ENCODE peak calls at places on chromosome 15, in five cellular contexts. Y is tibial nerve, V is GM12878, F is stomach, I is ovary. U is an unnamed sample.

GRCh38 chr15:60077581-60078359 is 73.7 kb downstream of the FOXB1 start:
- DNase-seq in Y (no peak), V (no peak), F (no peak), I (no peak), U (no peak)

GRCh38 chr15:80584561-80584964 is 110.5 kb upstream of the ABHD17C start:
- DNase-seq in Y (no peak), V (no peak), F (peak; percentile 31), I (no peak), U (no peak)

GRCh38 chr15:71756574-71757352 is 53.6 kb upstream of the NR2E3 start:
- DNase-seq in Y (no peak), V (no peak), F (no peak), I (no peak), U (no peak)

GRCh38 chr15:65642588-65642987 is 20.9 kb downstream of the SLC24A1 start:
- DNase-seq in Y (no peak), V (no peak), F (no peak), I (no peak), U (no peak)

GRCh38 chr15:72784233-72784876 is 797 bp upstream of the ADPGK start:
- DNase-seq in Y (peak; percentile 77), V (peak; percentile 43), F (no peak), I (peak; percentile 59), U (no peak)

GRCh38 chr15:36370735-36371115 is 208.7 kb upstream of the CDIN1 start:
- DNase-seq in Y (no peak), V (no peak), F (no peak), I (no peak), U (no peak)

GRCh38 chr15:81256916-81257315 is 60.2 kb downstream of the IL16 start:
- DNase-seq in Y (no peak), V (no peak), F (no peak), I (no peak), U (no peak)

GRCh38 chr15:78772738-78773137 is 38.5 kb downstream of the ADAMTS7 start:
- DNase-seq in Y (no peak), V (no peak), F (no peak), I (no peak), U (no peak)

GRCh38 chr15:63287109-63287508 is 9.7 kb downstream of the APH1B start:
- DNase-seq in Y (no peak), V (no peak), F (no peak), I (no peak), U (no peak)

GRCh38 chr15:92981333-92981732 is 81.2 kb downstream of the CHD2 start:
- DNase-seq in Y (no peak), V (no peak), F (no peak), I (no peak), U (no peak)
- H3K36me3 ChIP-seq in Y (peaks cover 96% of the 10 kb centered on the region), V (peaks cover 48% of the 10 kb centered on the region), F (peaks cover 82% of the 10 kb centered on the region), I (no peaks in the 10 kb centered on the region), U (no peaks in the 10 kb centered on the region)

DNA sequence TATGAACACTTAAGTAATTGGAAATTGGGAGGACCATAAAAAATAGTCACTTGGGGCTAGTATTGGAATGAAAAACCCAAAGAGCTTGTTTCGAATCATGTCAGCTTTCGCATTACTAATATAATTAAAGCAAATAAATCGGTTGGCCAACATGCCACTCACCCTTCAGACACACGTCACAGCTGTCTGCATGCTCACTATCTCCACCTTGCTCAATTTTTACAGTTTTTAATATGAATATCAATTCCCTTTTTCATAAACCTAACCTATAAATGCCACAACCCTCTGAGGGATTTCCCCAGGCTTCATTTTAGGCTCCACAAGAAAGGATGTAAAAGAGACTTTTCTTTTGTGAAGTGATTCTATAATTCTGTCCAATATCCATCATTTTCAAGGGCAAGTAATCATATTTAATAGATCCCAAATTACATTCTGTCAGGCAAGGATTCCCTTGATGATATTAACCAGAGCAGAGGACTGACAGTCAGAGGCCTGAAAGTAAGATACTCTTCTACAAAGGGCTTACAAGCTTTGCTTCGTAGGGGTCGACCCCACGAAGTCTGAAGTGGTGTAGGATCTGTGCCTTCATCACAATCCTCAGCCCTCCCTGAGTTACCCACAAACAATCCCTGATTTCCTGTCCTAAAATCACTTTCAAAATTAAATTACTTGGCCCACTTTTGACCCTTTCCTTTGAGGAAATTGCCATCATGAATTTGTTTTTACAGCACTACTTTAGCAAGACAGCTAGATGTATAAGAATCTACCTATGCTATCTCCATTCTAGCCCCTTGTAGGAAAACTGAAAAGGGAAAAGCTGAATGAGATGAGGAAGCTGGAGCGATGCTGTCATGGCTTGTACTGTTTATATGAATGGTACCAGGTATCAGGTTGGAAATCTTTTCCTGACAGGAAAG is 44.5 kb downstream of the NANOGP8 start:
- DNase-seq in Y (no peak), V (no peak), F (no peak), I (no peak), U (no peak)
- TF ChIP-seq EP300 in Y (no peak), V (no peak), F (no peak), I (no peak), U (no peak)

GRCh38 chr15:85837011-85837433 is 42.3 kb upstream of the KLHL25 start:
- DNase-seq in Y (no peak), V (no peak), F (peak; percentile 77), I (no peak), U (peak; percentile 67)
- H3K36me3 ChIP-seq in Y (no peaks in the 10 kb centered on the region), V (no peaks in the 10 kb centered on the region), F (no peaks in the 10 kb centered on the region), I (no peaks in the 10 kb centered on the region), U (no peaks in the 10 kb centered on the region)

DNA sequence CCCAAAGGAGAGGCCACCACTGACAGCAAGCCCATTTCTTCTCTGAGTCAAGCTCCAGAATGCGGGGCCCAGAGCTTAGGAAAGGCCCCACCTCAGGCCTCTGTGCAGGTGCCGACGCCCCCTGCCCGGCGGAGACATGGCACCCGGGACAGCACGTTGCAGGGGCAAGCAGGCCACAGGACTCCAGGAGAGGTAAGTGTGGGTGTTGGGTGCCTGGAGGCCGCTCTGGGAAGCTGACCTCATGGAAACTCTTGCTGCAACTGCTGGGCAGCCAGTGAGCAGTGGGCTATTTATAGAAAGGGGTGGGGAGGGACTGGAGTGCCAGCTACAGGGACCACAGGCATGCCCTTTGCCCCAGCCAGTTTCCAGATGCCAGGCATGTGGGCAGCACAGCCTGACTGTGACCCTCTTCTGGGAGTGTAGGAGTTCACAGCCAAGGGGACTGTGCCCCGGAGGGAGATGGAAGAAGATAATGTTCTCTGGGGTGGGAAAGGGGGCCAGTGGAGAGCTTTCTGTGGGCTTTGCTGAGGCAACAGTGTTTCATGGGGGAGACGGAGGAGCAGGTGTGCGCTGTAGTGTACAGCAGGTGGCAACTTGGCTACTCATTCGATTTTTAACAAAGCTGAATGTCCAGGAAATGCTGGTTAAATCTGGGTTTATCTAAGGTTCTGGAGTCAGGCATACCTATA is 23.7 kb downstream of the ALPK3 start:
- DNase-seq in Y (peak; percentile 42), V (no peak), F (peak; percentile 92), I (no peak), U (peak; percentile 64)
- TF ChIP-seq EP300 in Y (peak; percentile 71), V (no peak), F (peak; percentile 95), I (peak; percentile 39), U (peak; percentile 84)